ENCODE peak calls at places on chromosome X, in ten cellular contexts. F, H, W, S, C, U, L, X, G and B are unnamed samples.

GRCh38 chrX:104343408-104344129 is 88.8 kb upstream of the ESX1 start:
- DNase-seq in F (no peak), H (peak; percentile 62), W (peak; percentile 78), S (peak; percentile 82), C (peak; percentile 78), U (peak; percentile 43), L (no peak), X (peak; percentile 65), G (no peak), B (peak; percentile 88)

GRCh38 chrX:130906776-130907175 is 3.8 kb upstream of the ENOX2 start:
- DNase-seq in F (no peak), H (no peak), W (no peak), S (no peak), C (no peak), U (no peak), L (no peak), X (no peak), G (no peak), B (no peak)

GRCh38 chrX:118177708-118178107 is 61.1 kb upstream of the KLHL13 start:
- DNase-seq in F (no peak), H (no peak), W (no peak), S (no peak), C (no peak), U (no peak), L (no peak), X (no peak), G (no peak), B (no peak)

GRCh38 chrX:40299028-40299479 is 201.3 kb upstream of the BCOR start:
- DNase-seq in F (no peak), H (peak; percentile 45), W (peak; percentile 9), S (no peak), C (no peak), U (no peak), L (no peak), X (no peak), G (no peak), B (peak; percentile 26)

GRCh38 chrX:39755152-39756032 is 342.4 kb downstream of the BCOR start:
- DNase-seq in F (no peak), H (peak; percentile 68), W (peak; percentile 93), S (peak; percentile 98), C (peak; percentile 97), U (no peak), L (peak; percentile 67), X (no peak), G (peak; percentile 88), B (peak; percentile 93)

GRCh38 chrX:71577682-71578081 is 555 bp upstream of the GCNA start:
- DNase-seq in F (no peak), H (no peak), W (no peak), S (no peak), C (no peak), U (no peak), L (no peak), X (no peak), G (no peak), B (no peak)

GRCh38 chrX:149036086-149036485 is 469.0 kb downstream of the IDS start:
- DNase-seq in F (no peak), H (no peak), W (no peak), S (no peak), C (no peak), U (no peak), L (no peak), X (no peak), G (no peak), B (no peak)

GRCh38 chrX:136211766-136212556 is 39.2 kb downstream of the MAP7D3 start:
- DNase-seq in F (no peak), H (no peak), W (no peak), S (no peak), C (no peak), U (no peak), L (no peak), X (no peak), G (no peak), B (no peak)

GRCh38 chrX:119477812-119478232 is 9.6 kb downstream of the SLC25A5 start:
- DNase-seq in F (peak; percentile 71), H (no peak), W (peak; percentile 73), S (peak; percentile 63), C (peak; percentile 81), U (no peak), L (no peak), X (no peak), G (no peak), B (peak; percentile 87)
- H3K4me3 ChIP-seq in F (peak overlapping the region; percentile 12), H (no peak overlapping the region), W (no peak overlapping the region), S (no peak overlapping the region), C (no peak overlapping the region), U (no peak overlapping the region), L (no peak overlapping the region), X (no peak overlapping the region), G (no peak overlapping the region), B (peak overlapping the region; percentile 33)

GRCh38 chrX:66919280-66919832 is 280.5 kb upstream of the EDA2R start:
- DNase-seq in F (no peak), H (no peak), W (no peak), S (no peak), C (no peak), U (no peak), L (no peak), X (no peak), G (no peak), B (no peak)
- H3K4me3 ChIP-seq in F (no peak overlapping the region), H (no peak overlapping the region), W (no peak overlapping the region), S (no peak overlapping the region), C (no peak overlapping the region), U (no peak overlapping the region), L (no peak overlapping the region), X (no peak overlapping the region), G (no peak overlapping the region), B (no peak overlapping the region)

GRCh38 chrX:19373034-19373891 is 29.5 kb downstream of the PDHA1 start:
- DNase-seq in F (no peak), H (peak; percentile 13), W (no peak), S (no peak), C (no peak), U (no peak), L (no peak), X (no peak), G (no peak), B (no peak)
- H3K4me3 ChIP-seq in F (no peak overlapping the region), H (peak overlapping the region; percentile 48), W (no peak overlapping the region), S (peak overlapping the region; percentile 37), C (no peak overlapping the region), U (peak overlapping the region; percentile 71), L (peak overlapping the region; percentile 45), X (no peak overlapping the region), G (peak overlapping the region; percentile 51), B (no peak overlapping the region)

GRCh38 chrX:133986008-133986683 is 752 bp upstream of the GPC3 start:
- DNase-seq in F (no peak), H (no peak), W (no peak), S (no peak), C (no peak), U (no peak), L (no peak), X (no peak), G (no peak), B (no peak)
- H3K4me3 ChIP-seq in F (peak overlapping the region; percentile 38), H (peak overlapping the region; percentile 66), W (peak overlapping the region; percentile 12), S (no peak overlapping the region), C (peak overlapping the region; percentile 43), U (peak overlapping the region; percentile 66), L (peak overlapping the region; percentile 50), X (no peak overlapping the region), G (peak overlapping the region; percentile 59), B (no peak overlapping the region)

DNA sequence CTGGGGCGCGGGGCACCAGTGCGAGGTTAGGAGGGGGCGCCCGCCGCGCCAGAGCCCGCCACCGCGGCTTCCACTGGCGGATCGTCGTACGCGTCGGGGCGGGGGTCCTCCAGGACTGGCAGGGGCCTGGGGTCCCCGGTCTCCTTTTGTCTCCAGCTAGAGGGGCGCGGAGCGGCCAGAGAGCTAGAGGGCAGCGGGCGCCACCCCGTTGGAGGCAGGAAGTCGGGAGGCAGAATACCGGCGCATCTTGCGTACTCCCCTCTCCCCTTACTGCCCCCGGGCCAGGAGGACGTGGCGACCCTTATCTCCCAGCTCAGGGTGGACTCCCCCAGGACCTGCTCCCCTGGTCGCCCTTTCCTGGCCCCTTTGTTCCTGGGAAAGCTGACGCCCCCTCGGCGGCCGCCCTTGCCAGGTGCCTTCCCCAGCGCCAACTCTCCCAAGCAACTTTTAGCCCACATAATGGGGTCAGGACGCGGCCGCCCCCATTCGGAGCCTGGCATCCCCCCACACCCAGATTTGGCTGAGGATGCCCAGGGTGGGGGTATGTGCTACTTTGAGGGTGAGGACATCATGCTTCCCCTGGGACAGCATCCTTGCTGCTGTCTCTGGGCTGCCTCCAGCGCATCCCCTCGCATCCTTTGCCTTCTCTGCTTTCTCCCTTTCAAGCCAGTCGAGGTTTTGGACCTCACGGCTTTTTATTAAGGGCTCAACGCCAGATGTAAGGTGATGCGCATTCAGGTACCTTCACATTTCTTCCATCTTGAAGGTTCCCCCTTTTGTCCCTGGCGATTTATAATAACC is 976 bp downstream of the CNKSR2 start:
- DNase-seq in F (no peak), H (peak; percentile 28), W (no peak), S (no peak), C (no peak), U (no peak), L (no peak), X (no peak), G (peak; percentile 19), B (no peak)
- H3K4me3 ChIP-seq in F (peak overlapping the region; percentile 49), H (peak overlapping the region; percentile 59), W (peak overlapping the region; percentile 52), S (peak overlapping the region; percentile 49), C (peak overlapping the region; percentile 89), U (peak overlapping the region; percentile 78), L (peak overlapping the region; percentile 57), X (peak overlapping the region; percentile 76), G (peak overlapping the region; percentile 81), B (peak overlapping the region; percentile 71)